ENCODE peak calls at places on chromosomes 7 and 10, in six cellular contexts. Z, I, W, T, C and G are unnamed samples.

GRCh38 chr10:20492447-20492846 is 404.7 kb downstream of the NEBL start:
- DNase-seq in I (no peak), C (no peak), Z (peak), W (peak), T (no peak), G (peak)

GRCh38 chr7:479948-480499 is 39.6 kb downstream of the PDGFA start:
- DNase-seq in T (no peak), W (no peak), C (no peak), I (no peak), Z (no peak), G (no peak)

GRCh38 chr10:69665457-69666320 is 35.6 kb downstream of the FAM241B start:
- DNase-seq in I (no peak), C (no peak), T (no peak), W (no peak), Z (no peak), G (no peak)

GRCh38 chr7:5525271-5526189 is 101.9 kb upstream of the TNRC18 start:
- DNase-seq in W (peak), I (peak), Z (peak), C (no peak), T (peak), G (no peak)

GRCh38 chr10:75404335-75405200 is 3.0 kb upstream of the ZNF503 start:
- DNase-seq in C (no peak), T (peak), W (no peak), I (peak), Z (peak), G (no peak)

GRCh38 chr7:794671-795329 is 37.5 kb upstream of the SUN1 start:
- DNase-seq in C (no peak), Z (no peak), I (no peak), T (no peak), W (no peak), G (no peak)

GRCh38 chr7:155084021-155084420 is 13.9 kb downstream of the HTR5A start:
- DNase-seq in C (no peak), Z (no peak), I (no peak), W (no peak), T (no peak), G (no peak)

GRCh38 chr7:152886579-152887117 is 127.1 kb downstream of the ACTR3B start:
- DNase-seq in T (no peak), W (no peak), I (no peak), C (no peak), Z (no peak), G (no peak)

GRCh38 chr10:8312861-8313260 is 258.4 kb downstream of the GATA3 start:
- DNase-seq in W (no peak), I (no peak), Z (peak), C (peak), T (peak), G (no peak)

GRCh38 chr7:155805826-155806095 is 6.5 kb downstream of the SHH start:
- DNase-seq in C (no peak), T (no peak), W (no peak), I (no peak), Z (no peak), G (no peak)

GRCh38 chr7:100887186-100887954 is 2.1 kb downstream of the UFSP1 start:
- DNase-seq in W (peak), Z (no peak), C (no peak), T (no peak), I (no peak), G (no peak)

GRCh38 chr7:132049462-132050304 is 493.3 kb upstream of the PODXL start:
- DNase-seq in C (no peak), Z (peak), I (peak), T (peak), W (peak), G (no peak)

GRCh38 chr10:3516191-3516590 is 268.8 kb downstream of the KLF6 start:
- DNase-seq in Z (no peak), C (no peak), I (peak), W (no peak), T (no peak), G (no peak)

GRCh38 chr7:63925262-63925625 is 73.4 kb upstream of the ZNF722 start:
- DNase-seq in T (no peak), Z (no peak), C (no peak), I (no peak), W (no peak), G (no peak)

GRCh38 chr7:53811555-53812079 is 730.6 kb upstream of the VSTM2A start:
- DNase-seq in I (no peak), C (no peak), T (no peak), Z (no peak), W (no peak), G (no peak)

GRCh38 chr7:23098029-23098428 is 7.6 kb upstream of the KLHL7 start:
- DNase-seq in C (no peak), I (no peak), Z (no peak), T (no peak), W (no peak), G (no peak)

GRCh38 chr10:95262763-95263518 is 27.9 kb downstream of the PDLIM1 start:
- DNase-seq in Z (no peak), W (peak), I (peak), T (no peak), C (no peak), G (no peak)

GRCh38 chr10:110802551-110803238 is 69.0 kb upstream of the PDCD4 start:
- DNase-seq in C (peak), Z (peak), I (peak), T (peak), W (peak), G (peak)

GRCh38 chr10:112565434-112566053 is 118.5 kb downstream of the VTI1A start:
- DNase-seq in Z (peak), W (peak), I (peak), T (peak), C (peak), G (no peak)

GRCh38 chr10:85265121-85265520 is 936.7 kb downstream of the CCSER2 start:
- DNase-seq in W (no peak), C (no peak), I (no peak), Z (no peak), T (peak), G (no peak)

GRCh38 chr10:122263971-122264370 is 7.1 kb upstream of the BTBD16 start:
- DNase-seq in T (peak), C (peak), W (peak), Z (peak), I (peak), G (peak)

GRCh38 chr7:81294897-81295515 is 376.2 kb upstream of the SEMA3C start:
- DNase-seq in Z (no peak), I (no peak), W (no peak), C (no peak), T (no peak), G (peak)

GRCh38 chr7:4774804-4775280 is 581 bp upstream of the AP5Z1 start:
- DNase-seq in I (peak), T (peak), C (peak), Z (peak), W (peak), G (peak)

GRCh38 chr7:50037106-50037505 is 55.9 kb downstream of the ZPBP start:
- DNase-seq in C (no peak), Z (no peak), T (no peak), W (no peak), I (no peak), G (no peak)

GRCh38 chr10:130719447-130719752 is 583.2 kb downstream of the GLRX3 start:
- DNase-seq in W (no peak), C (no peak), I (no peak), T (no peak), Z (no peak), G (no peak)

DNA sequence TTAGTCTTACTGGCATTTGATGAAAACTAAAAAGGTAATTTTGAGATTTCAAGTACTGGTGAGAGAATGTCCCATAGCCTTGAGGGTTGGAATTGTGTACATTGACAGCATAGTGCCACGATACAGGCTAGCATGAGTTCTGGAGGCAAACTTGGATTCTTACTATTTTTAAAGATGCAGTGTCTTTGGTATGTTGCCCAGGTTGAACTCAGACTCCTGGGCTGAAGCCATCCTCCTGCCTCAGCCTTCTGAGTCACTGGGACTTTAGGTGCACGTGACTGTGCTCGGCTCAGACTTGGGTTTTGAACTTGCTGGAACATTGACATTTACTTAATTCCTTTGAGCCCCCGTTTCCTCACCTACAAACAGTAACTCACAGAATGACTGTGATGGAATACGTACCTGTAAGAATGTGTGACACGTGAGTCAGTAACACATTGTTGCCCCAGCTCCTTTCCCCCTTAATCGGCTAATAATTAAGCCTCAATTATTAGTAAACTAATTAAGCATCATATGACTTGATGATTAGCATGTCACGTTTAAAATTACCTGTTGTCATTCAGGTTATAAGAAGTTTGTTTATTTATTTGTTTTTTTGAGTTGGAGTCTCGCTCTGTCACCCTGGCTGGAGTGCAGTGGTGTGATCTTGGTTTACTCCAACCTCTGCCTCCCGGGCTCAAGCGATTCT is 10.6 kb downstream of the DNAJB6 start:
- DNase-seq in C (peak), Z (peak), W (peak), I (no peak), T (peak), G (peak)
- H3K4me3 ChIP-seq in C (peak), Z (no peak), W (no peak), I (no peak), T (no peak), G (no peak)

GRCh38 chr10:32943854-32944661 is 14.0 kb downstream of the ITGB1 start:
- DNase-seq in T (no peak), I (peak), Z (no peak), C (no peak), W (no peak), G (no peak)
- H3K4me3 ChIP-seq in T (no peak), I (peak), Z (no peak), C (no peak), W (no peak), G (no peak)

GRCh38 chr10:118594392-118595063 is 920 bp downstream of the PRLHR start:
- DNase-seq in T (peak), I (no peak), W (peak), Z (peak), C (no peak), G (no peak)
- H3K4me3 ChIP-seq in T (no peak), I (no peak), W (no peak), Z (no peak), C (no peak), G (no peak)

GRCh38 chr7:6526997-6527378 is 24.3 kb downstream of the GRID2IP start:
- DNase-seq in I (no peak), Z (no peak), W (no peak), T (no peak), C (no peak), G (no peak)
- H3K4me3 ChIP-seq in I (peak), Z (no peak), W (no peak), T (peak), C (no peak), G (peak)

GRCh38 chr10:132023092-132023811 is 41.5 kb upstream of the BNIP3 start:
- DNase-seq in C (peak), T (peak), Z (peak), W (peak), I (peak), G (peak)
- H3K4me3 ChIP-seq in C (peak), T (no peak), Z (no peak), W (peak), I (peak), G (peak)

DNA sequence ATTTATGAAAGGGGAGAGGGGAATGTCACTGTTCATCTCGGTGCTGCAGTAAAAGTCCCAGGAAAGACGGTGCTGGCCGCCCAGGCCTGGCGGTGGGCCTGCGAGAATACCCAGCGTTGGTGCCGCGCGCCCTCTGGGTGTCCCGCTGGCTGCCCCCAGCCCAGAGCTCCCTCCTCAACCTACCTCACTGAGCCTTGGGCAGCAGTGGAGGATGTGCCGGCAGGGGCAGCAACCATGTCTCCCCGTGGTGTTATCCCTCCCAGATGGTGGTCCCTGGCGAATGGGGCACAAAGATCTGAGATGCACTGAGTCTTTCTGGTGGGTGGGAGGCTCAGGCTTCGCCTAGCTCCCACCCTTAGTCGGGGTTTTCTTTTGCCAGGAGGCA is 9.4 kb upstream of the TLX1 start:
- DNase-seq in Z (no peak), W (no peak), I (no peak), C (no peak), T (no peak), G (no peak)
- H3K4me3 ChIP-seq in Z (no peak), W (peak), I (peak), C (no peak), T (no peak), G (peak)

GRCh38 chr7:39924122-39924521 is 25.9 kb upstream of the CDK13 start:
- DNase-seq in I (no peak), T (no peak), Z (no peak), W (no peak), C (no peak), G (no peak)

GRCh38 chr7:39923086-39923485 is 27.0 kb upstream of the CDK13 start:
- DNase-seq in W (no peak), I (no peak), Z (no peak), T (no peak), C (no peak), G (no peak)

GRCh38 chr7:39919646-39920045 is 30.4 kb upstream of the CDK13 start:
- DNase-seq in Z (no peak), C (peak), I (peak), W (no peak), T (no peak), G (no peak)

GRCh38 chr7:39922580-39922979 is 27.5 kb upstream of the CDK13 start:
- DNase-seq in W (no peak), T (no peak), Z (no peak), I (no peak), C (no peak), G (no peak)

DNA sequence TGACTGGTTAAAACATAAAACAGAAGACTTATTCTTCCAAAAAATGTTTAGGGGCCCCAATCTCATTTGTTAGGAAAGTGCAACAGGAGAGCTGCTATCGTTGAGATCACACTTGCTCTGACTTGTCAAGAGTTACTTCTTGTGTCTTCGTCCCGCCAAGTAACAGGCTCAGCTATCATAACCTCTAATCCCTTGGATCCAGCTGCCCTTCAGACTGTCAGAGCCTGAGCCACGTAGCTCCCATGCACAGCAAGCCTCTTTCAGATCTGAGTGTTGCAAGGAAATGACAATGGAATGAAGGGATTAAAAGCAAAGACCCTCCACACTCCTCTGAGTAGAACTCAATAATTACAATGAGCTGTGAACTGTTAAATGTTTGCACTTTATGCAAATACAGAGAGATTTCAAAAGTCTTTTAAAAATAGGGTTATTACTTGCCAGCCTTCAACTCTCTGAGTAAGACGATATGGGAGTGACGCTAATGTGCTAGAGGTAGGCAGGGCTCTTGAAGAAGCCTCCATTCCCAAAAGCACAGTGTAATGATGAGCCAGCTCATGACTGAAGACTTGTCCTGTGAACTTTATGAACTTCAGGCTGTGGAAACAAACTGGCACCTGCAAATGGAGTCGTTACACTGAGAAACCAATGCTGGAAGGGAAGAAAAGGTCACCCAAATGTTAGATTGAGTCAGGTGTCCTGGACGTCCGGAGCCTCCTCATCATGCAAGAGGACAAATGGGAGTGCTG is 28.4 kb upstream of the CDK13 start:
- DNase-seq in T (peak), Z (peak), W (peak), I (no peak), C (no peak), G (no peak)
- H3K4me3 ChIP-seq in T (no peak), Z (no peak), W (no peak), I (no peak), C (no peak), G (no peak)

DNA sequence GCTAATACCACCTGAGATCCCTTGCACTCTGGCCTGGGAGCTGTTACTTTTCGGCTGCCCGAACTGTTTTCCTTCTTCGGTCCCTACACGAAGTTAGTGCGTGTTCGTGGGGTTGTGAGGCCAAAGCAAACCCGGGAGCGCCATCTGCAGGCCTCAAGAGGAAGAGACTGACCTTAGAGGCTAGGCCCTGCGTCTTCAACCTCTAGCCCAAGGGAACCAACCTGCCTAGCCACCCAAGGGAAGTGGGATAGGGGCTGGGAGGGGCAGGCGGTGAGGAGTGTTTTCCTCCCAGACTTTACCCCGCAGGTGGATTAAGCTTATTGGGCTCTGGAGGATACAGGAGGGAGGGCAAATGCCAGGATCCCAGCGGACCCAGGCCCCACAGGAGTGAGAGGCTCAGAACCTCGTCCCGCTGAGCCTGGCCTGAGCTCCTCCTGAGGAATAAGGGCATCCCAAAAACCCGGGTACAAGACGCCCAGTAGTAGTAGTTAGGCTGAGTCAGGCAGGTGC is 1.7 kb upstream of the PAX2 start:
- DNase-seq in T (peak), Z (peak), I (peak), W (peak), C (peak), G (no peak)
- H3K4me3 ChIP-seq in T (no peak), Z (no peak), I (no peak), W (no peak), C (no peak), G (no peak)